ENCODE peak calls at places on chromosomes 1 and 21, in five cellular contexts. F is A549, V is GM12878, G is HepG2, Q is K562. A is an unnamed sample.

GRCh38 chr1:115320368-115320767 is 17.7 kb downstream of the NGF start:
- DNase-seq in Q (no peak), V (no peak), G (no peak), F (peak), A (no peak)

GRCh38 chr1:119737040-119737682 is 25.4 kb downstream of the PHGDH start:
- DNase-seq in G (no peak), V (no peak), Q (peak), F (no peak), A (no peak)

GRCh38 chr1:203089001-203089650 is 3.3 kb upstream of the MYOG start:
- DNase-seq in F (no peak), V (no peak), Q (no peak), G (peak), A (no peak)

GRCh38 chr1:40766017-40766416 is 17.6 kb upstream of the KCNQ4 start:
- DNase-seq in V (no peak), F (no peak), G (no peak), Q (no peak), A (no peak)

GRCh38 chr1:189374816-189375215 is 1102.8 kb downstream of the BRINP3 start:
- DNase-seq in Q (no peak), G (no peak), F (no peak), V (no peak), A (no peak)

GRCh38 chr1:94428441-94428840 is 10.3 kb downstream of the ABCD3 start:
- DNase-seq in F (no peak), Q (no peak), G (no peak), V (no peak), A (no peak)

GRCh38 chr1:94863919-94864318 is 43.8 kb downstream of the SLC44A3 start:
- DNase-seq in F (peak), V (no peak), Q (no peak), G (peak), A (no peak)

GRCh38 chr1:197184190-197184589 is 37.7 kb upstream of the ASPM start:
- DNase-seq in G (no peak), Q (peak), F (no peak), V (no peak), A (no peak)

GRCh38 chr1:66266350-66266749 is 267.6 kb upstream of the SGIP1 start:
- DNase-seq in V (no peak), G (no peak), F (no peak), Q (no peak), A (no peak)

GRCh38 chr1:215888159-215888558 is 321.1 kb downstream of the KCTD3 start:
- DNase-seq in V (no peak), F (no peak), G (no peak), Q (no peak), A (peak)

GRCh38 chr21:32096411-32096810 is 182.4 kb downstream of the MIS18A start:
- DNase-seq in Q (peak), V (no peak), F (peak), G (peak), A (peak)

GRCh38 chr21:42042651-42043050 is 28.5 kb upstream of the UMODL1 start:
- DNase-seq in Q (no peak), G (no peak), V (no peak), F (no peak), A (no peak)

GRCh38 chr1:51949014-51949702 is 41.3 kb downstream of the RAB3B start:
- DNase-seq in V (no peak), Q (no peak), G (no peak), F (no peak), A (no peak)

GRCh38 chr1:45478129-45478802 is 12.7 kb downstream of the TESK2 start:
- DNase-seq in F (no peak), V (no peak), Q (no peak), G (no peak), A (no peak)

GRCh38 chr1:43253876-43254275 is 15.9 kb upstream of the TMEM125 start:
- DNase-seq in F (no peak), V (no peak), Q (no peak), G (no peak), A (no peak)

GRCh38 chr21:45538381-45539045 is 3.7 kb downstream of the SLC19A1 start:
- DNase-seq in F (no peak), V (no peak), G (no peak), Q (no peak), A (no peak)

GRCh38 chr1:184806296-184806721 is 51.7 kb upstream of the EDEM3 start:
- DNase-seq in G (no peak), F (no peak), V (no peak), Q (no peak), A (no peak)

GRCh38 chr1:76186617-76187016 is 112.1 kb downstream of the ST6GALNAC3 start:
- DNase-seq in Q (no peak), G (no peak), F (no peak), V (no peak), A (no peak)

GRCh38 chr1:77975386-77975785 is 3.5 kb downstream of the FUBP1 start:
- DNase-seq in F (no peak), V (no peak), Q (no peak), G (no peak), A (no peak)

GRCh38 chr1:109777980-109778625 is 14.4 kb upstream of the EPS8L3 start:
- DNase-seq in F (no peak), G (no peak), V (no peak), Q (no peak), A (no peak)

GRCh38 chr1:116388122-116388521 is 15.1 kb downstream of the ATP1A1 start:
- DNase-seq in Q (peak), G (no peak), F (no peak), V (no peak), A (no peak)

GRCh38 chr1:154833841-154834240 is 36.2 kb downstream of the KCNN3 start:
- DNase-seq in F (no peak), V (no peak), G (no peak), Q (no peak), A (no peak)

DNA sequence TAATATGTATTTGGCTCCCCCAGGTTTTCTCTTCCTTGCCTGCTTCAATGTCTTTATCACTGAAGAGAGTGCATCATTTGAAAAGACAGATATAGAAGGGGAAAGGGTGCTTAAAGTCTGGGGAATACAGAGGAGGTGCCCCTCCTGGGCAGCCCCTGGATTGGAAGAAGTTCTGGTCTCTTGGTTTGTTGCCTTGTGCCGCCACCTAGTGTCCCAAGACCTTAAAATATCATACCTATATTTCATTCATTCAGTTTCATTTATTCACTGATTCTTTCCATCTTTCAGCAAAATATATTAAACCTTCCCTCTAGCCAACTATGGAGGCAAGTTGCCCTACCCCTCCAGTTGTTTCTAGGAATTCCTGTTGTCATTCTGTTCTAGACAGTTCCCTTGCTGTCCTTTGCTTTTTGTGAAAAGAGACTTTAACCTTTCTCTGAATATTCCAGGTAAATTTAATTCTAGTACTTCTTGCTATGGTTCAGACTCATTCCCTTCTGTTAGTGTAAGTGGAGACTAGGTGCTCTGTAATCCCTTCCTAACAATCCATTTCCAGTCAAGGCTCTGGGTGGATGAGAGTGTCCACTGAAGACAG is 56.1 kb downstream of the MEF2D start:
- DNase-seq in V (no peak), Q (peak), G (peak), F (peak), A (peak)
- TF ChIP-seq CTCF in V (peak), Q (peak), G (peak), F (peak), A (peak)

DNA sequence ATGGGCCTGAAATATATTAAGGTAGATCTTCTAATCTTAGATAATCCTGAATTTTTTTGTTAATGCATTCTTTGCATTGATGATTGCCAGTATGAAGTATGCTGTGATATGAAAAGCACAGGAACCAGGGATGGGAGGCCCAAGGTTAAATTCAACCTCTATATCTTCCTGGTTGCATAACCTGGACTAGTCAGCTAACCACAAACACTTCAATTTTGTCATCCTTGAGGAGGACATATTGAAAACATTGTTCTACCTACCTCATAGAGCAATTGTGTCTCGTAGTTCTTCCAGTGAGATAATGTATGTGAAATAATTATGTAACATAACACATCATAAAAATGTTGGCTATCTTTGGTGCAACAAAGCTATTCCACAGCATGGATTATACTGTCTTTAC is 25.6 kb downstream of the PDC start:
- DNase-seq in V (no peak), Q (no peak), F (no peak), G (no peak), A (no peak)
- TF ChIP-seq JUNB in V (no peak), Q (no peak), F (no peak), G (no peak), A (no peak)

DNA sequence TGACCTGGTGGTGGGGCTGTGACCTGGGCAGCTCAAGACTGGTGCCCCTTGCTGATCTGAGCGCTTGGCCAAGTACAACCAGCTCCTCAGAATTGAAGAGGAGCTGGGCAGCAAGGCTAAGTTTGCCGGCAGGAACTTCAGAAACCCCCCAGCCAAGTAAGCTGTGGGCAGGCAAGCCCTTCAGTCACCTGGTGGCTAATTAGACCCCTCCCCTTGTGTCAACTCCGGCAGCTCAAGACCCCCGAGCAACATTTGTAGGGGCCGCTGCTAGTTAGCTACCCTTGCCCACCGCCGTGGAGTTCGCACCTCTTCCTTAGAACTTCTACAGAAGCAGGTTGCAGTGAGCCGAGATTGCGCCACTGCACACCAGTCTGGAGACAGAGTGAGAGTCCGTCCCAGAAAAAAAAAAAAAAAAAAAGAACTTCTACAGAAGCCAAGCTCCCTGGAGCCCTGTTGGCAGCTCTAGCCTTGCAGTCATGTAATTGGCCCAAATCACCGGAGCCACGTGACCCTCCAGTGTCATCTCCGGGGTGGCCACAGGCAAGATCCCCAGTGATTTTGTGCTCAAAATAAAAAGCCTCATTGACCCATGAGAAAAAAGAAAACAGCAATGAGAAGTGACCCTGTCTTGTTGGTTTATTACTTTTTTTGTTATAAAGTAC is 39.3 kb upstream of the LGALS8 start:
- DNase-seq in Q (no peak), G (no peak), V (no peak), F (no peak), A (no peak)
- TF ChIP-seq CTCF in Q (no peak), G (no peak), V (no peak), F (no peak), A (no peak)

GRCh38 chr1:88466899-88467580 is 217.0 kb upstream of the PKN2 start:
- DNase-seq in Q (no peak), G (no peak), F (no peak), V (no peak), A (no peak)

GRCh38 chr1:88462481-88463261 is 221.4 kb upstream of the PKN2 start:
- DNase-seq in F (no peak), Q (no peak), V (no peak), G (no peak), A (peak)

GRCh38 chr1:88463401-88463800 is 220.7 kb upstream of the PKN2 start:
- DNase-seq in F (no peak), V (no peak), Q (no peak), G (no peak), A (no peak)
- TF ChIP-seq JUNB in F (no peak), V (no peak), Q (no peak), G (no peak), A (no peak)

GRCh38 chr1:18109058-18109755 is 1.6 kb downstream of the IGSF21 start:
- DNase-seq in V (no peak), G (no peak), Q (no peak), F (no peak), A (peak)
- TF ChIP-seq CTCF in V (no peak), G (no peak), Q (no peak), F (no peak), A (no peak)

GRCh38 chr1:59045137-59045536 is 251.8 kb upstream of the FGGY start:
- DNase-seq in F (no peak), Q (no peak), G (no peak), V (no peak), A (no peak)
- TF ChIP-seq JUNB in F (no peak), Q (no peak), G (no peak), V (no peak), A (no peak)

A was measured in GM23338.